ENCODE peak calls at places on chromosome 22, in seven cellular contexts. S is NCI-H345, G is omental fat pad, E is Right ventricle myocardium superior, J is GM23338, P is hepatocyte, I is substantia nigra. F is an unnamed sample.

GRCh38 chr22:27492566-27493201 is 308.9 kb downstream of the MN1 start:
- DNase-seq in E (no peak), S (no peak), J (no peak), I (no peak), P (no peak), G (no peak), F (no peak)

GRCh38 chr22:19806213-19807160 is 45.9 kb downstream of the TBX1 start:
- DNase-seq in S (peak), G (peak), J (no peak), E (no peak), I (no peak), P (peak), F (no peak)

GRCh38 chr22:17411213-17411612 is 42.0 kb downstream of the CECR2 start:
- DNase-seq in E (no peak), G (no peak), S (no peak), P (no peak), J (no peak), I (no peak), F (no peak)

GRCh38 chr22:37782340-37783168 is 25.2 kb upstream of the GCAT start:
- DNase-seq in S (no peak), G (no peak), J (no peak), E (no peak), P (no peak), I (no peak), F (no peak)

GRCh38 chr22:46425011-46425410 is 89.5 kb downstream of the TRMU start:
- DNase-seq in S (peak), P (no peak), I (no peak), J (no peak), E (no peak), G (no peak), F (peak)

GRCh38 chr22:22752199-22752555 is 107.8 kb downstream of the GGTLC2 start:
- DNase-seq in E (no peak), I (no peak), G (no peak), S (no peak), P (no peak), J (no peak), F (no peak)

GRCh38 chr22:19554834-19555404 is 30.7 kb upstream of the CLDN5 start:
- DNase-seq in E (no peak), P (no peak), I (no peak), G (no peak), S (no peak), J (peak), F (peak)

GRCh38 chr22:35761037-35761436 is 43.4 kb downstream of the APOL5 start:
- DNase-seq in I (no peak), E (no peak), G (no peak), J (peak), P (no peak), S (no peak), F (peak)

GRCh38 chr22:22327723-22328122 is 83.1 kb downstream of the VPREB1 start:
- DNase-seq in P (no peak), J (no peak), S (no peak), G (no peak), I (no peak), E (no peak), F (no peak)

GRCh38 chr22:50688448-50688847 is 15.8 kb downstream of the SHANK3 start:
- DNase-seq in I (no peak), S (no peak), G (peak), E (no peak), J (no peak), P (no peak), F (no peak)

GRCh38 chr22:40051322-40051721 is 56.6 kb downstream of the FAM83F start:
- DNase-seq in S (no peak), J (no peak), I (no peak), E (no peak), P (no peak), G (no peak), F (peak)

GRCh38 chr22:23548501-23549197 is 31.4 kb downstream of the IGLL1 start:
- DNase-seq in I (no peak), P (no peak), G (no peak), E (no peak), J (no peak), S (no peak), F (no peak)

GRCh38 chr22:37610480-37611148 is 2.0 kb downstream of the GGA1 start:
- DNase-seq in J (no peak), I (no peak), P (no peak), E (no peak), S (no peak), G (no peak), F (no peak)

GRCh38 chr22:17257578-17257977 is 38.3 kb upstream of the ADA2 start:
- DNase-seq in I (no peak), E (no peak), S (peak), G (no peak), J (peak), P (no peak), F (peak)

GRCh38 chr22:46830001-46830715 is 67.7 kb downstream of the TBC1D22A start:
- DNase-seq in G (no peak), J (no peak), S (no peak), I (no peak), P (peak), E (peak), F (no peak)

GRCh38 chr22:43925433-43926348 is 2.1 kb downstream of the PNPLA3 start:
- DNase-seq in J (peak), I (no peak), E (no peak), P (peak), G (no peak), S (peak), F (peak)

GRCh38 chr22:45318558-45319318 is 9.0 kb downstream of the FAM118A start:
- DNase-seq in I (no peak), S (no peak), G (no peak), E (peak), J (peak), P (no peak), F (no peak)

GRCh38 chr22:32920032-32920628 is 118.6 kb downstream of the TIMP3 start:
- DNase-seq in G (no peak), S (no peak), E (peak), P (peak), I (no peak), J (no peak), F (peak)

GRCh38 chr22:17780116-17780740 is 6.0 kb upstream of the BID start:
- DNase-seq in J (peak), I (no peak), E (no peak), S (no peak), P (no peak), G (no peak), F (peak)

GRCh38 chr22:29716814-29717213 is 3.0 kb upstream of the CABP7 start:
- DNase-seq in G (no peak), E (peak), S (no peak), J (peak), I (peak), P (peak), F (peak)

GRCh38 chr22:41561335-41561734 is 525 bp downstream of the CSDC2 start:
- DNase-seq in G (no peak), P (peak), I (no peak), J (peak), S (no peak), E (no peak), F (peak)

GRCh38 chr22:47043835-47044721 is 281.6 kb downstream of the TBC1D22A start:
- DNase-seq in E (peak), J (peak), G (no peak), S (peak), I (no peak), P (peak), F (peak)

GRCh38 chr22:35539910-35540599 is 576 bp upstream of the RASD2 start:
- DNase-seq in E (peak), J (peak), P (peak), I (peak), G (peak), S (peak), F (peak)

GRCh38 chr22:39013923-39014722 is at the start of gene APOBEC3C:
- DNase-seq in E (peak), P (peak), I (no peak), G (peak), S (no peak), J (peak), F (peak)

GRCh38 chr22:36386351-36386899 is 1.3 kb downstream of the MYH9 start:
- DNase-seq in I (no peak), J (no peak), S (peak), G (no peak), E (peak), P (peak), F (peak)

GRCh38 chr22:20611418-20611817 is 104.0 kb downstream of the MED15 start:
- DNase-seq in P (no peak), I (no peak), E (no peak), G (no peak), S (no peak), J (no peak), F (no peak)

GRCh38 chr22:44595841-44596341 is 97.9 kb upstream of the RTL6 start:
- DNase-seq in J (no peak), E (no peak), S (peak), G (no peak), P (no peak), I (no peak), F (peak)

GRCh38 chr22:39449708-39450107 is 7.1 kb upstream of the MGAT3 start:
- DNase-seq in P (no peak), G (no peak), S (no peak), E (no peak), J (no peak), I (no peak), F (no peak)

GRCh38 chr22:36143956-36144355 is 16.6 kb downstream of the APOL3 start:
- DNase-seq in P (no peak), I (no peak), S (no peak), G (no peak), E (no peak), J (no peak), F (no peak)

GRCh38 chr22:36385491-36386350 is 2.0 kb downstream of the MYH9 start:
- DNase-seq in J (peak), I (no peak), E (peak), S (peak), G (no peak), P (peak), F (peak)

GRCh38 chr22:43094085-43094484 is 4.9 kb upstream of the TTLL1 start:
- DNase-seq in E (peak), G (no peak), I (no peak), S (peak), P (peak), J (no peak), F (no peak)

GRCh38 chr22:48605856-48606255 is 1221.8 kb downstream of the BRD1 start:
- DNase-seq in P (peak), I (no peak), G (no peak), J (no peak), E (no peak), S (peak), F (no peak)

GRCh38 chr22:48320048-48320655 is 1507.5 kb downstream of the BRD1 start:
- DNase-seq in E (no peak), S (no peak), J (no peak), G (no peak), I (no peak), P (no peak), F (peak)

GRCh38 chr22:42375982-42376381 is 56.2 kb downstream of the NFAM1 start:
- DNase-seq in S (no peak), E (no peak), I (no peak), G (no peak), J (no peak), P (no peak), F (no peak)

GRCh38 chr22:30416403-30416802 is 9.2 kb upstream of the MTFP1 start:
- DNase-seq in E (no peak), J (no peak), G (no peak), I (no peak), S (no peak), P (peak), F (no peak)

GRCh38 chr22:39418696-39419095 is 19.1 kb downstream of the TAB1 start:
- DNase-seq in S (no peak), J (no peak), G (no peak), E (no peak), I (no peak), P (no peak), F (no peak)

GRCh38 chr22:30348395-30348794 is 8.3 kb downstream of the SF3A1 start:
- DNase-seq in S (no peak), J (no peak), I (no peak), G (no peak), E (no peak), P (no peak), F (no peak)

GRCh38 chr22:26972281-26972680 is 314.9 kb downstream of the MIAT start:
- DNase-seq in S (no peak), J (no peak), E (no peak), I (no peak), G (no peak), P (no peak), F (no peak)